ENCODE peak calls at places on chromosomes 4 and X, in four cellular contexts. T, I, Z and U are unnamed samples.

GRCh38 chr4:2867758-2868491 is 24.3 kb downstream of the ADD1 start:
- DNase-seq in T (no peak), I (no peak), Z (no peak), U (no peak)

GRCh38 chr4:55078987-55079386 is 46.4 kb downstream of the KDR start:
- DNase-seq in T (no peak), I (no peak), Z (no peak), U (no peak)

GRCh38 chr4:65089666-65090065 is 580.6 kb downstream of the EPHA5 start:
- DNase-seq in T (no peak), I (no peak), Z (no peak), U (no peak)

GRCh38 chrX:132488819-132489255 is at the start of gene MBNL3:
- DNase-seq in T (peak), I (peak), Z (peak), U (peak)

GRCh38 chrX:39645059-39645895 is 452.5 kb downstream of the BCOR start:
- DNase-seq in T (peak), I (no peak), Z (no peak), U (no peak)

GRCh38 chrX:40189621-40190020 is 91.9 kb upstream of the BCOR start:
- DNase-seq in T (no peak), I (no peak), Z (no peak), U (no peak)

GRCh38 chr4:77174426-77174825 is 17.4 kb downstream of the CCNG2 start:
- DNase-seq in T (no peak), I (no peak), Z (peak), U (no peak)

GRCh38 chrX:39491548-39492297 is 606.0 kb downstream of the BCOR start:
- DNase-seq in T (no peak), I (no peak), Z (peak), U (peak)

GRCh38 chrX:48703642-48704481 is 7.3 kb downstream of the SUV39H1 start:
- DNase-seq in T (no peak), I (no peak), Z (no peak), U (peak)

GRCh38 chr4:69497081-69497480 is 1.4 kb upstream of the UGT2B4 start:
- DNase-seq in T (no peak), I (no peak), Z (no peak), U (no peak)

GRCh38 chr4:32140636-32141035 is 1420.5 kb downstream of the PCDH7 start:
- DNase-seq in T (no peak), I (no peak), Z (no peak), U (no peak)

GRCh38 chr4:13461511-13461910 is 22.6 kb downstream of the RAB28 start:
- DNase-seq in T (no peak), I (no peak), Z (no peak), U (no peak)

GRCh38 chrX:125101971-125102750 is 217.5 kb upstream of the TEX13C start:
- DNase-seq in T (no peak), I (no peak), Z (no peak), U (no peak)

GRCh38 chr4:185115827-185116232 is 27.2 kb upstream of the SLC25A4 start:
- DNase-seq in T (peak), I (no peak), Z (peak), U (no peak)

GRCh38 chr4:1198070-1198844 is 25.9 kb upstream of the SPON2 start:
- DNase-seq in T (no peak), I (no peak), Z (no peak), U (no peak)

GRCh38 chr4:63430105-63430504 is 979.1 kb downstream of the TECRL start:
- DNase-seq in T (no peak), I (no peak), Z (no peak), U (no peak)

GRCh38 chr4:188550296-188550695 is 411.1 kb downstream of the TRIML1 start:
- DNase-seq in T (no peak), I (no peak), Z (no peak), U (no peak)

GRCh38 chr4:159051245-159052071 is 51.4 kb upstream of the RAPGEF2 start:
- DNase-seq in T (no peak), I (no peak), Z (no peak), U (no peak)

GRCh38 chr4:174120446-174121142 is 162.9 kb downstream of the FBXO8 start:
- DNase-seq in T (no peak), I (peak), Z (peak), U (no peak)

GRCh38 chr4:88584471-88584900 is 7.8 kb upstream of the HERC3 start:
- DNase-seq in T (no peak), I (no peak), Z (no peak), U (no peak)

GRCh38 chr4:72974694-72975487 is 94.6 kb downstream of the COX18 start:
- DNase-seq in T (no peak), I (no peak), Z (no peak), U (no peak)

GRCh38 chr4:15244354-15244753 is 183.5 kb upstream of the C1QTNF7 start:
- DNase-seq in T (no peak), I (no peak), Z (no peak), U (no peak)

GRCh38 chrX:39755152-39756032 is 342.4 kb downstream of the BCOR start:
- DNase-seq in T (peak), I (no peak), Z (no peak), U (no peak)

GRCh38 chrX:122777766-122778165 is 406.3 kb upstream of the GRIA3 start:
- DNase-seq in T (no peak), I (no peak), Z (no peak), U (no peak)

GRCh38 chr4:26206339-26206738 is 114.5 kb upstream of the RBPJ start:
- DNase-seq in T (no peak), I (no peak), Z (no peak), U (no peak)

GRCh38 chr4:132333723-132334045 is 815.4 kb upstream of the PCDH10 start:
- DNase-seq in T (no peak), I (no peak), Z (no peak), U (no peak)

GRCh38 chr4:151674804-151675290 is 86.0 kb downstream of the GATB start:
- DNase-seq in T (peak), I (no peak), Z (no peak), U (no peak)

GRCh38 chr4:127905029-127905428 is 24.3 kb downstream of the PLK4 start:
- DNase-seq in T (peak), I (no peak), Z (no peak), U (no peak)

GRCh38 chr4:68076194-68076593 is 53.5 kb downstream of the TMPRSS11F start:
- DNase-seq in T (no peak), I (no peak), Z (no peak), U (no peak)

GRCh38 chrX:109840585-109840984 is 107.5 kb upstream of the ACSL4 start:
- DNase-seq in T (no peak), I (no peak), Z (no peak), U (no peak)

GRCh38 chr4:3829954-3830773 is 64.0 kb downstream of the ADRA2C start:
- DNase-seq in T (peak), I (no peak), Z (no peak), U (no peak)

GRCh38 chr4:92359481-92359880 is 55.7 kb downstream of the GRID2 start:
- DNase-seq in T (no peak), I (no peak), Z (no peak), U (no peak)